ENCODE peak calls at places on chromosomes 12 and 14, in ten cellular contexts. S is lung, T is psoas muscle, G is cardiac muscle cell, I is dorsolateral prefrontal cortex, Q is A549, Z is left lung, X is Panc1, V is lower lobe of right lung, E is body of pancreas. P is an unnamed sample.

GRCh38 chr14:60777856-60778578 is 43.5 kb downstream of the MNAT1 start:
- DNase-seq in E (no peak), G (peak; percentile 56), I (no peak), Z (no peak), S (no peak), T (no peak), V (no peak), X (no peak), Q (no peak), P (peak; percentile 52)

GRCh38 chr12:112418596-112419268 is at the start of gene PTPN11:
- DNase-seq in I (peak; percentile 87), Q (peak; percentile 64), Z (peak; percentile 98), G (peak; percentile 88), X (no peak), S (peak; percentile 88), V (peak; percentile 90), T (peak; percentile 91), E (peak; percentile 85), P (no peak)

GRCh38 chr12:23949212-23950010 is at the start of gene SOX5:
- DNase-seq in V (peak; percentile 46), S (peak; percentile 39), E (peak; percentile 32), T (peak; percentile 17), G (peak; percentile 69), Z (peak; percentile 37), Q (no peak), X (no peak), I (peak; percentile 55), P (peak; percentile 32)

GRCh38 chr14:34201909-34202622 is 251.2 kb upstream of the EGLN3 start:
- DNase-seq in Q (no peak), I (no peak), E (no peak), V (no peak), T (no peak), G (no peak), X (no peak), S (no peak), Z (no peak), P (no peak)

GRCh38 chr14:104362761-104363605 is 216.6 kb upstream of the C14orf180 start:
- DNase-seq in X (no peak), S (no peak), G (no peak), I (no peak), Q (no peak), T (no peak), V (peak; percentile 28), E (no peak), Z (no peak), P (no peak)

GRCh38 chr14:92973265-92973797 is 50.4 kb downstream of the CHGA start:
- DNase-seq in S (peak; percentile 70), V (peak; percentile 76), T (peak; percentile 50), G (peak; percentile 82), E (peak; percentile 60), Z (no peak), X (no peak), Q (no peak), I (peak; percentile 84), P (peak; percentile 39)

GRCh38 chr12:58521796-58522195 is 398.5 kb downstream of the LRIG3 start:
- DNase-seq in G (no peak), I (no peak), V (no peak), Z (no peak), S (no peak), T (no peak), X (no peak), E (no peak), Q (no peak), P (no peak)

GRCh38 chr14:104429291-104429861 is 150.2 kb upstream of the C14orf180 start:
- DNase-seq in E (no peak), X (no peak), S (no peak), Q (no peak), G (no peak), Z (peak; percentile 76), V (peak; percentile 31), T (no peak), I (no peak), P (no peak)

GRCh38 chr12:68162374-68162773 is 2.8 kb upstream of the IFNG start:
- DNase-seq in Z (no peak), S (no peak), G (no peak), X (no peak), I (no peak), V (no peak), T (no peak), Q (no peak), E (no peak), P (peak; percentile 22)

GRCh38 chr14:37587881-37588666 is 7.0 kb downstream of the FOXA1 start:
- DNase-seq in E (no peak), X (no peak), Q (no peak), I (no peak), T (no peak), S (no peak), Z (no peak), V (no peak), G (no peak), P (no peak)
- H3K4me3 ChIP-seq in E (no peak overlapping the region), X (no peak overlapping the region), Q (peak overlapping the region; percentile 60), I (no peak overlapping the region), T (peak overlapping the region; percentile 24), S (peak overlapping the region; percentile 2), Z (peak overlapping the region; percentile 43), V (peak overlapping the region; percentile 60), G (peak overlapping the region; percentile 8), P (no peak overlapping the region)

GRCh38 chr14:69259531-69260245 is at the start of gene GALNT16:
- DNase-seq in I (peak; percentile 49), V (no peak), E (peak; percentile 21), G (peak; percentile 33), T (peak; percentile 49), Z (peak; percentile 80), Q (peak; percentile 63), S (no peak), X (no peak), P (no peak)
- TF ChIP-seq CTCF in I (peak; percentile 18), V (no peak), E (peak; percentile 32), G (peak; percentile 26), T (peak; percentile 34), Z (no peak), Q (peak; percentile 25), S (no peak), X (peak; percentile 25), P (peak; percentile 31)

DNA sequence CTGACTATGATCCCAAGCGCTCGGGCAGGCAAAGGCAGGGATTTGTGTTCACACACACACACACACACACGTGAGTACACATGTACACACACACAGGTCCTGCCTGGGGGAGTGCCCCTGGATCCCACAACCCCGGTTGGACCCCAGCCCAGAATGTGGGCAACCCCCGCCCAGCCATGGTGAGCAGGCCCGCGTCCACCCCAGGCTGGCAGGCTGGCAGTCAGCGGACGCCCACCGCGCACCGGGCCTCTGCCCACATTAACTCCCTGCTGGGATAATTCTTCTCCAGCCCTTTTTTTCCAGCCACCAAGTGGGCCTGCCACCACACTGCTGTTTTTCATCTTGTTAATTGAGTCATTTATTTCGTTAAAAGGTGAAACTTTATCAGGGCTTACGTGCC is 256.2 kb downstream of the BCL11B start:
- DNase-seq in T (no peak), S (no peak), V (no peak), G (no peak), Z (no peak), I (no peak), Q (no peak), E (no peak), X (no peak), P (no peak)
- H3K4me3 ChIP-seq in T (no peak overlapping the region), S (no peak overlapping the region), V (no peak overlapping the region), G (no peak overlapping the region), Z (no peak overlapping the region), I (no peak overlapping the region), Q (no peak overlapping the region), E (no peak overlapping the region), X (no peak overlapping the region), P (no peak overlapping the region)

DNA sequence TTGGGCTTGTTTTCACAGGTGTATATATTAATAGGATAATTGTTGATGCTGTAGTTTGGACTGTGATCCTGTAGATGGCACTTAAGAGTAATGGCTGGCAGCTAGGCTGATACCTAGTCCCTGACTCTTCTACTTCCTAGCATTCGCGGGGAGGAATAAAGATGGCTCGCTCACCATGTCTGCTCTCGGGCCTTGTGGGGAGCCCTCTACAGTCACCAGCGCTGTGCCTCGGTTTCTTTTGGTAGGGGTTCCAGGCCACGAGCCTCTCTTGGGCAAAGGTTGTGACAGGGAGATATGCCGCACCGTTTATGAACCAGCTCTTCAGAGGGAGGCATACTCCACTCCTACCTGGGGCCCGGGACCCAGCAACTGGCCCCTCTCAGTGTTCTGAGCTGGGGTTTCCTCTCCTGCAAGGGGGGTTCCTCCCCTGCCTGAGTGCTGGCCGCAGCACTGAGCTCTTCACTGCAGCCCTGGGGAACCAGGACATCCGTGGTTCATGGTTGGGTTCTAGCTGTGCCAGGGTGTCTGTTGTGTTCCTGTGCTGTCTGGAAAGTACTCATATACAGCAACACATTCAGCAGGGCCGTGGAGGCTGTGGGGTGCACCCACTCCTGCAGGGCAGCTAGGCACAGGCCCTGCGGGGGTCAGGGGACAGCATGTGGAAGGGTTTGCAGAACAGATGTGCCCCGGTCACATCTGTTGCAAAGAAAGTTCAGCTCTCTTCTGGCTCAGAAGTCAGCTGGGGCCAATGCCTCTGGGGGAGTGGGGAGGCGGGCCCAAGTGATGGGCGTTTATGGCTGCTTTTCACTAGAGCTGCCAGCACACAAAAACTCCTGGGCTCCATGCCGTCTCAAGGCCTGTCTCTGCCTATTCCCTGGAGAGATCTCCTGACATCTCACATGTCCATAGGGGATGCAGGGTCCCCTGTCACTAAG is 147.9 kb downstream of the PPFIA2 start:
- DNase-seq in S (no peak), V (no peak), E (no peak), X (no peak), I (no peak), Z (peak; percentile 33), T (no peak), G (peak; percentile 8), Q (peak; percentile 3), P (no peak)
- TF ChIP-seq CTCF in S (no peak), V (no peak), E (peak; percentile 29), X (peak; percentile 63), I (no peak), Z (no peak), T (peak; percentile 6), G (peak; percentile 41), Q (peak; percentile 5), P (peak; percentile 60)

GRCh38 chr12:106975098-106975497 is 11.8 kb downstream of the MTERF2 start:
- DNase-seq in I (no peak), Z (no peak), V (no peak), G (no peak), X (no peak), Q (no peak), T (no peak), E (no peak), S (no peak), P (no peak)

GRCh38 chr12:106980944-106981343 is 6.0 kb downstream of the MTERF2 start:
- DNase-seq in T (no peak), G (peak; percentile 40), Q (no peak), S (no peak), Z (peak; percentile 60), I (no peak), X (no peak), V (no peak), E (no peak), P (no peak)

GRCh38 chr12:106976668-106977067 is 10.3 kb downstream of the MTERF2 start:
- DNase-seq in V (no peak), T (no peak), Z (no peak), X (no peak), I (no peak), S (no peak), E (peak; percentile 58), G (no peak), Q (no peak), P (no peak)

GRCh38 chr12:106976013-106976658 is 10.8 kb downstream of the MTERF2 start:
- DNase-seq in X (no peak), T (no peak), S (no peak), G (peak; percentile 85), Z (no peak), V (no peak), E (peak; percentile 60), I (no peak), Q (no peak), P (no peak)

GRCh38 chr12:106978035-106978800 is 8.7 kb downstream of the MTERF2 start:
- DNase-seq in X (no peak), T (peak; percentile 36), V (no peak), E (peak; percentile 68), G (peak; percentile 85), Z (no peak), S (no peak), I (peak; percentile 53), Q (no peak), P (no peak)
- H3K4me3 ChIP-seq in X (no peak overlapping the region), T (no peak overlapping the region), V (no peak overlapping the region), E (no peak overlapping the region), G (peak overlapping the region; percentile 1), Z (no peak overlapping the region), S (no peak overlapping the region), I (no peak overlapping the region), Q (no peak overlapping the region), P (no peak overlapping the region)